ENCODE peak calls at places on chromosomes 7 and 10, in seven cellular contexts. One of them, this sample, is unnamed.

GRCh38 chr7:158950914-158951635 is 94.7 kb downstream of the DYNC2I1 start:
- DNase-seq in CD8-positive, alpha-beta T cell: no peak
- DNase-seq in substantia nigra: no peak
- DNase-seq in heart right ventricle: no peak
- DNase-seq in H9: no peak
- DNase-seq in colonic mucosa: no peak
- DNase-seq in tibial nerve: no peak
- DNase-seq in this sample: no peak

GRCh38 chr10:43820663-43821062 is 172.0 kb upstream of the ZNF32 start:
- DNase-seq in substantia nigra: no peak
- DNase-seq in heart right ventricle: no peak
- DNase-seq in CD8-positive, alpha-beta T cell: no peak
- DNase-seq in H9: no peak
- DNase-seq in tibial nerve: no peak
- DNase-seq in colonic mucosa: no peak
- DNase-seq in this sample: no peak

GRCh38 chr7:132680590-132680989 is 104.3 kb upstream of the PLXNA4 start:
- DNase-seq in heart right ventricle: no peak
- DNase-seq in H9: no peak
- DNase-seq in CD8-positive, alpha-beta T cell: no peak
- DNase-seq in tibial nerve: no peak
- DNase-seq in substantia nigra: no peak
- DNase-seq in colonic mucosa: no peak
- DNase-seq in this sample: no peak

GRCh38 chr10:129741280-129741977 is 222.6 kb downstream of the EBF3 start:
- DNase-seq in substantia nigra: no peak
- DNase-seq in heart right ventricle: no peak
- DNase-seq in CD8-positive, alpha-beta T cell: no peak
- DNase-seq in tibial nerve: no peak
- DNase-seq in colonic mucosa: no peak
- DNase-seq in H9: peak
- DNase-seq in this sample: no peak

GRCh38 chr10:132931258-132931657 is 11.1 kb downstream of the CFAP46 start:
- DNase-seq in H9: no peak
- DNase-seq in colonic mucosa: no peak
- DNase-seq in heart right ventricle: no peak
- DNase-seq in substantia nigra: no peak
- DNase-seq in CD8-positive, alpha-beta T cell: no peak
- DNase-seq in tibial nerve: no peak
- DNase-seq in this sample: no peak

GRCh38 chr10:14712991-14713422 is 61.7 kb downstream of the FAM107B start:
- DNase-seq in H9: no peak
- DNase-seq in CD8-positive, alpha-beta T cell: no peak
- DNase-seq in heart right ventricle: no peak
- DNase-seq in colonic mucosa: no peak
- DNase-seq in substantia nigra: no peak
- DNase-seq in tibial nerve: no peak
- DNase-seq in this sample: no peak

GRCh38 chr10:131242007-131242406 is 69.5 kb downstream of the TCERG1L start:
- DNase-seq in CD8-positive, alpha-beta T cell: no peak
- DNase-seq in H9: peak
- DNase-seq in heart right ventricle: peak
- DNase-seq in tibial nerve: no peak
- DNase-seq in substantia nigra: no peak
- DNase-seq in colonic mucosa: no peak
- DNase-seq in this sample: peak

GRCh38 chr7:27709137-27710075 is 30.6 kb upstream of the TAX1BP1 start:
- DNase-seq in H9: no peak
- DNase-seq in colonic mucosa: no peak
- DNase-seq in tibial nerve: no peak
- DNase-seq in substantia nigra: no peak
- DNase-seq in CD8-positive, alpha-beta T cell: no peak
- DNase-seq in heart right ventricle: no peak
- DNase-seq in this sample: no peak

GRCh38 chr10:61832866-61833481 is 68.5 kb upstream of the ARID5B start:
- DNase-seq in H9: no peak
- DNase-seq in tibial nerve: no peak
- DNase-seq in colonic mucosa: no peak
- DNase-seq in substantia nigra: no peak
- DNase-seq in heart right ventricle: no peak
- DNase-seq in CD8-positive, alpha-beta T cell: no peak
- DNase-seq in this sample: no peak

GRCh38 chr10:23174075-23174973 is 17.8 kb upstream of the PTF1A start:
- DNase-seq in H9: no peak
- DNase-seq in heart right ventricle: no peak
- DNase-seq in tibial nerve: no peak
- DNase-seq in CD8-positive, alpha-beta T cell: no peak
- DNase-seq in substantia nigra: no peak
- DNase-seq in colonic mucosa: no peak
- DNase-seq in this sample: no peak

GRCh38 chr7:125572414-125572813 is 642.8 kb upstream of the POT1 start:
- DNase-seq in substantia nigra: no peak
- DNase-seq in heart right ventricle: no peak
- DNase-seq in CD8-positive, alpha-beta T cell: no peak
- DNase-seq in tibial nerve: no peak
- DNase-seq in H9: no peak
- DNase-seq in colonic mucosa: no peak
- DNase-seq in this sample: no peak

GRCh38 chr10:129272171-129272570 is 194.9 kb upstream of the MGMT start:
- DNase-seq in substantia nigra: no peak
- DNase-seq in H9: no peak
- DNase-seq in tibial nerve: no peak
- DNase-seq in CD8-positive, alpha-beta T cell: no peak
- DNase-seq in colonic mucosa: no peak
- DNase-seq in heart right ventricle: peak
- DNase-seq in this sample: no peak

GRCh38 chr10:89296227-89296648 is 5.6 kb upstream of the IFIT2 start:
- DNase-seq in H9: no peak
- DNase-seq in CD8-positive, alpha-beta T cell: no peak
- DNase-seq in heart right ventricle: no peak
- DNase-seq in substantia nigra: no peak
- DNase-seq in tibial nerve: no peak
- DNase-seq in colonic mucosa: no peak
- DNase-seq in this sample: no peak

GRCh38 chr10:73817826-73818225 is 6.4 kb upstream of the NDST2 start:
- DNase-seq in substantia nigra: no peak
- DNase-seq in tibial nerve: no peak
- DNase-seq in H9: no peak
- DNase-seq in CD8-positive, alpha-beta T cell: no peak
- DNase-seq in colonic mucosa: no peak
- DNase-seq in heart right ventricle: no peak
- DNase-seq in this sample: no peak

GRCh38 chr7:7257899-7258692 is 75.8 kb downstream of the C1GALT1 start:
- DNase-seq in heart right ventricle: no peak
- DNase-seq in tibial nerve: no peak
- DNase-seq in substantia nigra: no peak
- DNase-seq in colonic mucosa: no peak
- DNase-seq in H9: no peak
- DNase-seq in CD8-positive, alpha-beta T cell: no peak
- DNase-seq in this sample: no peak

GRCh38 chr7:94289071-94289470 is 105.6 kb upstream of the COL1A2 start:
- DNase-seq in substantia nigra: peak
- DNase-seq in H9: peak
- DNase-seq in heart right ventricle: peak
- DNase-seq in colonic mucosa: peak
- DNase-seq in tibial nerve: peak
- DNase-seq in CD8-positive, alpha-beta T cell: no peak
- DNase-seq in this sample: no peak

GRCh38 chr10:95236068-95236903 is 42.2 kb downstream of the ACSM6 start:
- DNase-seq in CD8-positive, alpha-beta T cell: no peak
- DNase-seq in colonic mucosa: no peak
- DNase-seq in tibial nerve: no peak
- DNase-seq in H9: no peak
- DNase-seq in heart right ventricle: no peak
- DNase-seq in substantia nigra: no peak
- DNase-seq in this sample: no peak

GRCh38 chr10:71161429-71161828 is 50.9 kb upstream of the UNC5B start:
- DNase-seq in CD8-positive, alpha-beta T cell: no peak
- DNase-seq in colonic mucosa: no peak
- DNase-seq in heart right ventricle: no peak
- DNase-seq in substantia nigra: no peak
- DNase-seq in tibial nerve: no peak
- DNase-seq in H9: no peak
- DNase-seq in this sample: no peak

GRCh38 chr10:14543048-14543903 is 212.6 kb upstream of the FRMD4A start:
- DNase-seq in colonic mucosa: no peak
- DNase-seq in heart right ventricle: peak
- DNase-seq in H9: no peak
- DNase-seq in tibial nerve: peak
- DNase-seq in CD8-positive, alpha-beta T cell: no peak
- DNase-seq in substantia nigra: no peak
- DNase-seq in this sample: peak

GRCh38 chr10:123140164-123140982 is 4.6 kb downstream of the HMX3 start:
- DNase-seq in colonic mucosa: no peak
- DNase-seq in substantia nigra: no peak
- DNase-seq in tibial nerve: no peak
- DNase-seq in CD8-positive, alpha-beta T cell: no peak
- DNase-seq in H9: no peak
- DNase-seq in heart right ventricle: no peak
- DNase-seq in this sample: no peak

GRCh38 chr7:111529507-111530355 is 32.6 kb downstream of the IMMP2L start:
- DNase-seq in tibial nerve: no peak
- DNase-seq in H9: no peak
- DNase-seq in colonic mucosa: no peak
- DNase-seq in CD8-positive, alpha-beta T cell: no peak
- DNase-seq in substantia nigra: no peak
- DNase-seq in heart right ventricle: no peak
- DNase-seq in this sample: no peak

GRCh38 chr10:69404786-69405185 is 11.9 kb downstream of the TACR2 start:
- DNase-seq in colonic mucosa: no peak
- DNase-seq in CD8-positive, alpha-beta T cell: no peak
- DNase-seq in tibial nerve: no peak
- DNase-seq in substantia nigra: no peak
- DNase-seq in heart right ventricle: no peak
- DNase-seq in H9: no peak
- DNase-seq in this sample: no peak

GRCh38 chr7:18317956-18318355 is 177.6 kb upstream of the HDAC9 start:
- DNase-seq in heart right ventricle: no peak
- DNase-seq in colonic mucosa: no peak
- DNase-seq in substantia nigra: no peak
- DNase-seq in H9: no peak
- DNase-seq in tibial nerve: no peak
- DNase-seq in CD8-positive, alpha-beta T cell: no peak
- DNase-seq in this sample: no peak

GRCh38 chr7:18320971-18321567 is 174.5 kb upstream of the HDAC9 start:
- DNase-seq in colonic mucosa: no peak
- DNase-seq in heart right ventricle: no peak
- DNase-seq in substantia nigra: no peak
- DNase-seq in CD8-positive, alpha-beta T cell: no peak
- DNase-seq in H9: no peak
- DNase-seq in tibial nerve: no peak
- DNase-seq in this sample: no peak

GRCh38 chr7:18315241-18315640 is 180.3 kb upstream of the HDAC9 start:
- DNase-seq in heart right ventricle: no peak
- DNase-seq in colonic mucosa: no peak
- DNase-seq in substantia nigra: no peak
- DNase-seq in CD8-positive, alpha-beta T cell: no peak
- DNase-seq in tibial nerve: no peak
- DNase-seq in H9: no peak
- DNase-seq in this sample: no peak

DNA sequence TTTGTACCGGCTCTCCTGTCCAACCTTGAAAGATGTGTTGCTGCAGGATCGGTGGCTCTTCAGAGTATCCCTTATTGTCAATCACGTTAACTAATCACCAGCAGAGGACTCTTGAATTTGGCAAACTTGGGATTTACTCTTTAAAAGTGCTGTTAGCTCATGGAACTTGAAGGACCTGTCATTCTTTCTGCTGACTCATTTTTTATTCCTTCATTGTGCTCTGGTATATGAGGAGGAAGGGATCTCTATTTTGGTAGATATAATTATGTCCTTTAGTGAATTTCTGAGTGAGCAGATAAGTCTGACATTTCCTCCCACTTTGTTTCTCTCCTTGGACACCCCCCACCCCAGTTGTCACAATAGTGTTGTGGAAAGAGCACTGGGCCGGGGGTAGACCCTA is 175.1 kb upstream of the HDAC9 start:
- DNase-seq in substantia nigra: no peak
- DNase-seq in tibial nerve: no peak
- DNase-seq in colonic mucosa: no peak
- DNase-seq in heart right ventricle: no peak
- DNase-seq in CD8-positive, alpha-beta T cell: no peak
- DNase-seq in H9: no peak
- DNase-seq in this sample: no peak
- H3K27ac ChIP-seq in substantia nigra: no peak
- H3K27ac ChIP-seq in tibial nerve: no peak
- H3K27ac ChIP-seq in colonic mucosa: no peak
- H3K27ac ChIP-seq in heart right ventricle: no peak
- H3K27ac ChIP-seq in CD8-positive, alpha-beta T cell: no peak
- H3K27ac ChIP-seq in H9: no peak
- H3K27ac ChIP-seq in this sample: no peak

GRCh38 chr10:86340991-86341260 is 25.7 kb downstream of the GRID1 start:
- DNase-seq in CD8-positive, alpha-beta T cell: no peak
- DNase-seq in colonic mucosa: no peak
- DNase-seq in substantia nigra: no peak
- DNase-seq in H9: no peak
- DNase-seq in tibial nerve: no peak
- DNase-seq in heart right ventricle: no peak
- DNase-seq in this sample: no peak
- H3K27ac ChIP-seq in CD8-positive, alpha-beta T cell: no peak
- H3K27ac ChIP-seq in colonic mucosa: no peak
- H3K27ac ChIP-seq in substantia nigra: peak
- H3K27ac ChIP-seq in H9: no peak
- H3K27ac ChIP-seq in tibial nerve: no peak
- H3K27ac ChIP-seq in heart right ventricle: no peak
- H3K27ac ChIP-seq in this sample: no peak

GRCh38 chr7:77820967-77821366 is 22.4 kb downstream of the PHTF2 start:
- DNase-seq in H9: no peak
- DNase-seq in substantia nigra: no peak
- DNase-seq in tibial nerve: no peak
- DNase-seq in CD8-positive, alpha-beta T cell: no peak
- DNase-seq in heart right ventricle: no peak
- DNase-seq in colonic mucosa: no peak
- DNase-seq in this sample: no peak

GRCh38 chr7:77824636-77825035 is 26.1 kb downstream of the PHTF2 start:
- DNase-seq in tibial nerve: no peak
- DNase-seq in heart right ventricle: no peak
- DNase-seq in substantia nigra: no peak
- DNase-seq in CD8-positive, alpha-beta T cell: no peak
- DNase-seq in colonic mucosa: no peak
- DNase-seq in H9: no peak
- DNase-seq in this sample: no peak

GRCh38 chr7:77823787-77824186 is 25.2 kb downstream of the PHTF2 start:
- DNase-seq in colonic mucosa: no peak
- DNase-seq in CD8-positive, alpha-beta T cell: no peak
- DNase-seq in H9: no peak
- DNase-seq in heart right ventricle: no peak
- DNase-seq in substantia nigra: no peak
- DNase-seq in tibial nerve: no peak
- DNase-seq in this sample: no peak

GRCh38 chr7:77825140-77825539 is 26.6 kb downstream of the PHTF2 start:
- DNase-seq in CD8-positive, alpha-beta T cell: no peak
- DNase-seq in colonic mucosa: no peak
- DNase-seq in H9: no peak
- DNase-seq in heart right ventricle: no peak
- DNase-seq in tibial nerve: no peak
- DNase-seq in substantia nigra: no peak
- DNase-seq in this sample: no peak

GRCh38 chr7:77822269-77822668 is 23.7 kb downstream of the PHTF2 start:
- DNase-seq in heart right ventricle: no peak
- DNase-seq in colonic mucosa: no peak
- DNase-seq in tibial nerve: no peak
- DNase-seq in H9: no peak
- DNase-seq in CD8-positive, alpha-beta T cell: no peak
- DNase-seq in substantia nigra: no peak
- DNase-seq in this sample: no peak
- H3K27ac ChIP-seq in heart right ventricle: no peak
- H3K27ac ChIP-seq in colonic mucosa: no peak
- H3K27ac ChIP-seq in tibial nerve: no peak
- H3K27ac ChIP-seq in H9: no peak
- H3K27ac ChIP-seq in CD8-positive, alpha-beta T cell: no peak
- H3K27ac ChIP-seq in substantia nigra: no peak
- H3K27ac ChIP-seq in this sample: peak

GRCh38 chr10:29857843-29858242 is 201.5 kb downstream of the JCAD start:
- DNase-seq in substantia nigra: no peak
- DNase-seq in heart right ventricle: no peak
- DNase-seq in CD8-positive, alpha-beta T cell: no peak
- DNase-seq in tibial nerve: no peak
- DNase-seq in H9: no peak
- DNase-seq in colonic mucosa: no peak
- DNase-seq in this sample: no peak
- H3K27ac ChIP-seq in substantia nigra: no peak
- H3K27ac ChIP-seq in heart right ventricle: peak
- H3K27ac ChIP-seq in CD8-positive, alpha-beta T cell: no peak
- H3K27ac ChIP-seq in tibial nerve: no peak
- H3K27ac ChIP-seq in H9: no peak
- H3K27ac ChIP-seq in colonic mucosa: no peak
- H3K27ac ChIP-seq in this sample: peak